ENCODE peak calls at places on chromosomes 11 and 22, in ten cellular contexts. One of them, this sample, is unnamed. For H3K4me1, the result is how much of the 10 kb centered on the place peaks cover.

GRCh38 chr11:9210922-9211320 is 54.2 kb downstream of the DENND5A start:
- DNase-seq in naive thymus-derived CD4-positive, alpha-beta T cell: no peak
- DNase-seq in GM23248: no peak
- DNase-seq in pancreas: no peak
- DNase-seq in CD8-positive, alpha-beta memory T cell: no peak
- DNase-seq in upper lobe of right lung: no peak
- DNase-seq in Panc1: no peak
- DNase-seq in left ventricle myocardium inferior: no peak
- DNase-seq in CD8-positive, alpha-beta T cell: no peak
- DNase-seq in PC-9: no peak
- DNase-seq in this sample: no peak

GRCh38 chr11:36628765-36629199 is 30.7 kb upstream of the RAG2 start:
- DNase-seq in PC-9: no peak
- DNase-seq in naive thymus-derived CD4-positive, alpha-beta T cell: no peak
- DNase-seq in CD8-positive, alpha-beta T cell: no peak
- DNase-seq in Panc1: no peak
- DNase-seq in upper lobe of right lung: no peak
- DNase-seq in CD8-positive, alpha-beta memory T cell: no peak
- DNase-seq in pancreas: no peak
- DNase-seq in GM23248: no peak
- DNase-seq in left ventricle myocardium inferior: no peak
- DNase-seq in this sample: no peak

GRCh38 chr22:32202539-32203180 is 2.2 kb downstream of the RFPL2 start:
- DNase-seq in PC-9: no peak
- DNase-seq in left ventricle myocardium inferior: peak
- DNase-seq in Panc1: no peak
- DNase-seq in CD8-positive, alpha-beta memory T cell: no peak
- DNase-seq in pancreas: peak
- DNase-seq in GM23248: peak
- DNase-seq in naive thymus-derived CD4-positive, alpha-beta T cell: peak
- DNase-seq in CD8-positive, alpha-beta T cell: no peak
- DNase-seq in upper lobe of right lung: peak
- DNase-seq in this sample: no peak

GRCh38 chr11:46894506-46894905 is 23.8 kb downstream of the LRP4 start:
- DNase-seq in GM23248: no peak
- DNase-seq in upper lobe of right lung: no peak
- DNase-seq in naive thymus-derived CD4-positive, alpha-beta T cell: no peak
- DNase-seq in CD8-positive, alpha-beta T cell: no peak
- DNase-seq in PC-9: no peak
- DNase-seq in pancreas: no peak
- DNase-seq in CD8-positive, alpha-beta memory T cell: no peak
- DNase-seq in left ventricle myocardium inferior: no peak
- DNase-seq in Panc1: no peak
- DNase-seq in this sample: no peak

GRCh38 chr22:44037519-44038370 is 13.6 kb downstream of the PARVB start:
- DNase-seq in pancreas: no peak
- DNase-seq in naive thymus-derived CD4-positive, alpha-beta T cell: no peak
- DNase-seq in PC-9: peak
- DNase-seq in left ventricle myocardium inferior: no peak
- DNase-seq in GM23248: peak
- DNase-seq in CD8-positive, alpha-beta memory T cell: no peak
- DNase-seq in CD8-positive, alpha-beta T cell: no peak
- DNase-seq in Panc1: peak
- DNase-seq in upper lobe of right lung: no peak
- DNase-seq in this sample: peak

GRCh38 chr11:93587858-93588581 is 44.8 kb upstream of the SMCO4 start:
- DNase-seq in pancreas: no peak
- DNase-seq in left ventricle myocardium inferior: no peak
- DNase-seq in CD8-positive, alpha-beta memory T cell: no peak
- DNase-seq in CD8-positive, alpha-beta T cell: no peak
- DNase-seq in GM23248: no peak
- DNase-seq in upper lobe of right lung: no peak
- DNase-seq in Panc1: no peak
- DNase-seq in PC-9: no peak
- DNase-seq in naive thymus-derived CD4-positive, alpha-beta T cell: no peak
- DNase-seq in this sample: no peak

GRCh38 chr11:11568651-11569229 is 53.1 kb downstream of the GALNT18 start:
- DNase-seq in left ventricle myocardium inferior: no peak
- DNase-seq in pancreas: no peak
- DNase-seq in Panc1: no peak
- DNase-seq in upper lobe of right lung: no peak
- DNase-seq in PC-9: no peak
- DNase-seq in GM23248: no peak
- DNase-seq in CD8-positive, alpha-beta memory T cell: no peak
- DNase-seq in naive thymus-derived CD4-positive, alpha-beta T cell: no peak
- DNase-seq in CD8-positive, alpha-beta T cell: no peak
- DNase-seq in this sample: no peak

GRCh38 chr11:60130496-60130895 is 42.0 kb downstream of the MS4A2 start:
- DNase-seq in CD8-positive, alpha-beta T cell: no peak
- DNase-seq in GM23248: peak
- DNase-seq in left ventricle myocardium inferior: no peak
- DNase-seq in upper lobe of right lung: no peak
- DNase-seq in Panc1: no peak
- DNase-seq in PC-9: peak
- DNase-seq in pancreas: no peak
- DNase-seq in naive thymus-derived CD4-positive, alpha-beta T cell: no peak
- DNase-seq in CD8-positive, alpha-beta memory T cell: peak
- DNase-seq in this sample: no peak

GRCh38 chr11:58796333-58797049 is 48.0 kb downstream of the GLYATL2 start:
- DNase-seq in left ventricle myocardium inferior: no peak
- DNase-seq in Panc1: no peak
- DNase-seq in pancreas: no peak
- DNase-seq in naive thymus-derived CD4-positive, alpha-beta T cell: no peak
- DNase-seq in GM23248: peak
- DNase-seq in CD8-positive, alpha-beta memory T cell: no peak
- DNase-seq in upper lobe of right lung: no peak
- DNase-seq in CD8-positive, alpha-beta T cell: no peak
- DNase-seq in PC-9: no peak
- DNase-seq in this sample: no peak

GRCh38 chr11:35337136-35337918 is 82.0 kb downstream of the SLC1A2 start:
- DNase-seq in pancreas: no peak
- DNase-seq in naive thymus-derived CD4-positive, alpha-beta T cell: no peak
- DNase-seq in left ventricle myocardium inferior: no peak
- DNase-seq in CD8-positive, alpha-beta T cell: no peak
- DNase-seq in upper lobe of right lung: no peak
- DNase-seq in PC-9: peak
- DNase-seq in CD8-positive, alpha-beta memory T cell: no peak
- DNase-seq in Panc1: peak
- DNase-seq in GM23248: peak
- DNase-seq in this sample: peak

GRCh38 chr11:19779740-19780139 is 67.1 kb downstream of the NAV2 start:
- DNase-seq in pancreas: no peak
- DNase-seq in CD8-positive, alpha-beta T cell: no peak
- DNase-seq in upper lobe of right lung: no peak
- DNase-seq in PC-9: peak
- DNase-seq in GM23248: no peak
- DNase-seq in CD8-positive, alpha-beta memory T cell: no peak
- DNase-seq in naive thymus-derived CD4-positive, alpha-beta T cell: no peak
- DNase-seq in Panc1: no peak
- DNase-seq in left ventricle myocardium inferior: no peak
- DNase-seq in this sample: no peak

GRCh38 chr11:122754028-122754427 is 84.3 kb upstream of the CRTAM start:
- DNase-seq in GM23248: no peak
- DNase-seq in CD8-positive, alpha-beta memory T cell: no peak
- DNase-seq in Panc1: no peak
- DNase-seq in left ventricle myocardium inferior: no peak
- DNase-seq in naive thymus-derived CD4-positive, alpha-beta T cell: no peak
- DNase-seq in CD8-positive, alpha-beta T cell: no peak
- DNase-seq in PC-9: no peak
- DNase-seq in upper lobe of right lung: no peak
- DNase-seq in pancreas: no peak
- DNase-seq in this sample: no peak

DNA sequence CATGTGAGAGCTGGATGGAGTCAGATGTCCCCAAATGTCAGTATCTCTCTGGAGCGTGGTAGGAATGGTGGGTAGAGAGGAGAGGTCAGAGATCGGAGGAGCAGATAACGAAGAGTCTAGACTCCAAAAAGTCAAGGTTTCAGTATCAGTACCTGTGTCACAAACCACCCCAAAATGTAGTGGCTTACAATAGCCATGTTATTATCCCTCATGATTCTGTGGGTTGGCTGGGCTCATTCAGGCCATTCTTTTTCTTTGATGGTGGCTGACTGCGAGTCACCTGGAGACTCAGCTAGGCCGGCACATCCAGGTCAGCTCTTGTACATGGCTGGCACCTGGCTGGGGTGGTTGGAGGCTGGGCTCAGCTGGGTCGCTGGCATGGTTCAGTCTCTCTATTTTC is 7.3 kb upstream of the SSTR3 start:
- DNase-seq in GM23248: no peak
- DNase-seq in upper lobe of right lung: no peak
- DNase-seq in left ventricle myocardium inferior: no peak
- DNase-seq in PC-9: no peak
- DNase-seq in CD8-positive, alpha-beta T cell: no peak
- DNase-seq in naive thymus-derived CD4-positive, alpha-beta T cell: no peak
- DNase-seq in Panc1: no peak
- DNase-seq in CD8-positive, alpha-beta memory T cell: peak
- DNase-seq in pancreas: no peak
- DNase-seq in this sample: no peak
- H3K4me1 ChIP-seq in GM23248: under half
- H3K4me1 ChIP-seq in upper lobe of right lung: under half
- H3K4me1 ChIP-seq in left ventricle myocardium inferior: under half
- H3K4me1 ChIP-seq in PC-9: under half
- H3K4me1 ChIP-seq in CD8-positive, alpha-beta T cell: half or more
- H3K4me1 ChIP-seq in naive thymus-derived CD4-positive, alpha-beta T cell: half or more
- H3K4me1 ChIP-seq in Panc1: under half
- H3K4me1 ChIP-seq in CD8-positive, alpha-beta memory T cell: half or more
- H3K4me1 ChIP-seq in pancreas: under half
- H3K4me1 ChIP-seq in this sample: under half

GRCh38 chr11:16155448-16155847 is 200.9 kb downstream of the SOX6 start:
- DNase-seq in CD8-positive, alpha-beta T cell: no peak
- DNase-seq in PC-9: no peak
- DNase-seq in naive thymus-derived CD4-positive, alpha-beta T cell: no peak
- DNase-seq in upper lobe of right lung: no peak
- DNase-seq in Panc1: no peak
- DNase-seq in pancreas: no peak
- DNase-seq in CD8-positive, alpha-beta memory T cell: no peak
- DNase-seq in left ventricle myocardium inferior: no peak
- DNase-seq in GM23248: no peak
- DNase-seq in this sample: no peak

GRCh38 chr11:16158426-16158994 is 197.8 kb downstream of the SOX6 start:
- DNase-seq in CD8-positive, alpha-beta T cell: no peak
- DNase-seq in PC-9: no peak
- DNase-seq in GM23248: no peak
- DNase-seq in upper lobe of right lung: no peak
- DNase-seq in naive thymus-derived CD4-positive, alpha-beta T cell: no peak
- DNase-seq in CD8-positive, alpha-beta memory T cell: no peak
- DNase-seq in Panc1: no peak
- DNase-seq in pancreas: no peak
- DNase-seq in left ventricle myocardium inferior: no peak
- DNase-seq in this sample: no peak

GRCh38 chr11:16153951-16154350 is 202.4 kb downstream of the SOX6 start:
- DNase-seq in left ventricle myocardium inferior: no peak
- DNase-seq in naive thymus-derived CD4-positive, alpha-beta T cell: no peak
- DNase-seq in Panc1: no peak
- DNase-seq in upper lobe of right lung: no peak
- DNase-seq in PC-9: peak
- DNase-seq in GM23248: no peak
- DNase-seq in pancreas: no peak
- DNase-seq in CD8-positive, alpha-beta T cell: no peak
- DNase-seq in CD8-positive, alpha-beta memory T cell: no peak
- DNase-seq in this sample: no peak

GRCh38 chr11:16157327-16157726 is 199.0 kb downstream of the SOX6 start:
- DNase-seq in pancreas: no peak
- DNase-seq in CD8-positive, alpha-beta memory T cell: no peak
- DNase-seq in left ventricle myocardium inferior: no peak
- DNase-seq in PC-9: no peak
- DNase-seq in CD8-positive, alpha-beta T cell: no peak
- DNase-seq in GM23248: no peak
- DNase-seq in upper lobe of right lung: no peak
- DNase-seq in Panc1: no peak
- DNase-seq in naive thymus-derived CD4-positive, alpha-beta T cell: no peak
- DNase-seq in this sample: no peak

GRCh38 chr11:16154715-16155396 is 201.5 kb downstream of the SOX6 start:
- DNase-seq in GM23248: no peak
- DNase-seq in pancreas: no peak
- DNase-seq in naive thymus-derived CD4-positive, alpha-beta T cell: no peak
- DNase-seq in upper lobe of right lung: no peak
- DNase-seq in CD8-positive, alpha-beta T cell: no peak
- DNase-seq in CD8-positive, alpha-beta memory T cell: no peak
- DNase-seq in left ventricle myocardium inferior: no peak
- DNase-seq in Panc1: no peak
- DNase-seq in PC-9: peak
- DNase-seq in this sample: peak
- H3K4me3 ChIP-seq in GM23248: no peak
- H3K4me3 ChIP-seq in pancreas: no peak
- H3K4me3 ChIP-seq in naive thymus-derived CD4-positive, alpha-beta T cell: no peak
- H3K4me3 ChIP-seq in upper lobe of right lung: no peak
- H3K4me3 ChIP-seq in CD8-positive, alpha-beta T cell: no peak
- H3K4me3 ChIP-seq in CD8-positive, alpha-beta memory T cell: no peak
- H3K4me3 ChIP-seq in left ventricle myocardium inferior: no peak
- H3K4me3 ChIP-seq in Panc1: no peak
- H3K4me3 ChIP-seq in PC-9: peak
- H3K4me3 ChIP-seq in this sample: no peak

DNA sequence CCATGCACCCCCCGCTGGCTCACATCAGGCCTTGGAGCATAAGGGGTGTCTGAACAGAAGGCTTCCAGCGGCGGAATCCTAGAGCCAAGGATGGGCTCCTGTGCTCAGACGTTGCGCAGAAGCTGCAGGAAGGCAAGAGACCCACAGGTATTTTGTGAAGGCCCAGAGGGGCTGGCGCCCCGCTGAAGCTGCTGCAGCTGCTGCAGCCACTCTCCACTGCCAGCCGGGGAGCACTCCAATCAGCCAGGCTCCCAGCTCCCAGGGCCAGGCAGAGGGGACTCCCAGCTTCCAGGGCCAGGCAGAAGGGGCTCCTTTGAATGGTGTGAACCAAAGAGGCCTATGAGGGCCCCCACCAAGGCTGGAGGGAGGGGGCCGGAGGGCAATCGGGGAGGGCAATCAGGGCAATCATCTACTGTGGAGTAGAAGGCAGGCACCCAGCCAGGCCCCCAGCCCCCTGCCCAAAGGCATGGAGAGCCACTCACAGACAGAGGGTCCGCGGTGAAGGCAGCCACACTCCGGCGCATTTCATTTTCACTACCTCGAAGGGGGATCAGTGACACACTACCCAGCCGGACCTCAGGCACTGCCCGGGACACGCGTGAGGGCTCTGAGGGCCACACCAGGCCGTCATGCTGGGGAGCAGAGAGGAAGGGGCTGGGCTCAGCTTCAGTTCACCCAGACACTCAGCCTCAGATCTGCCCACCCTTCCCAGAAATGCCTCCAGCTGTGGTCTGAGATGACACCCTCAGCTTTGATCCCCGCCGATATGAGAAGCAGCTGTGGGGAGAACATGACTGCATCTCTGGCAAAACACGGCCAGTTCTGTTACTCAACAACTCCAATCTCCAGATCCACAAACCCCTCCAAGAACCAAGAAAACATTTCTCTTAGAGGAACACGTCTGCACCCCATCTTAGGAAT is 11.6 kb upstream of the PDE2A start:
- DNase-seq in pancreas: no peak
- DNase-seq in upper lobe of right lung: no peak
- DNase-seq in GM23248: peak
- DNase-seq in naive thymus-derived CD4-positive, alpha-beta T cell: no peak
- DNase-seq in left ventricle myocardium inferior: peak
- DNase-seq in Panc1: no peak
- DNase-seq in CD8-positive, alpha-beta memory T cell: no peak
- DNase-seq in PC-9: no peak
- DNase-seq in CD8-positive, alpha-beta T cell: no peak
- DNase-seq in this sample: no peak
- H3K4me1 ChIP-seq in pancreas: under half
- H3K4me1 ChIP-seq in upper lobe of right lung: under half
- H3K4me1 ChIP-seq in GM23248: under half
- H3K4me1 ChIP-seq in naive thymus-derived CD4-positive, alpha-beta T cell: under half
- H3K4me1 ChIP-seq in left ventricle myocardium inferior: half or more
- H3K4me1 ChIP-seq in Panc1: under half
- H3K4me1 ChIP-seq in CD8-positive, alpha-beta memory T cell: under half
- H3K4me1 ChIP-seq in PC-9: under half
- H3K4me1 ChIP-seq in CD8-positive, alpha-beta T cell: under half
- H3K4me1 ChIP-seq in this sample: under half

GRCh38 chr11:44568358-44568705 is 2.9 kb downstream of the CD82 start:
- DNase-seq in CD8-positive, alpha-beta T cell: no peak
- DNase-seq in naive thymus-derived CD4-positive, alpha-beta T cell: no peak
- DNase-seq in pancreas: no peak
- DNase-seq in PC-9: no peak
- DNase-seq in CD8-positive, alpha-beta memory T cell: no peak
- DNase-seq in Panc1: no peak
- DNase-seq in GM23248: no peak
- DNase-seq in left ventricle myocardium inferior: no peak
- DNase-seq in upper lobe of right lung: no peak
- DNase-seq in this sample: no peak
- H3K4me3 ChIP-seq in CD8-positive, alpha-beta T cell: no peak
- H3K4me3 ChIP-seq in naive thymus-derived CD4-positive, alpha-beta T cell: peak
- H3K4me3 ChIP-seq in pancreas: no peak
- H3K4me3 ChIP-seq in PC-9: no peak
- H3K4me3 ChIP-seq in CD8-positive, alpha-beta memory T cell: peak
- H3K4me3 ChIP-seq in Panc1: no peak
- H3K4me3 ChIP-seq in GM23248: no peak
- H3K4me3 ChIP-seq in left ventricle myocardium inferior: peak
- H3K4me3 ChIP-seq in upper lobe of right lung: peak
- H3K4me3 ChIP-seq in this sample: no peak